ENCODE peak calls at places on chromosome 18, in five cellular contexts. Z, C, R, B and E are unnamed samples. For H3K4me1, the result is how much of the 10 kb centered on the place peaks cover.

GRCh38 chr18:1002653-1003178 is 98.0 kb downstream of the ADCYAP1 start:
- DNase-seq in Z (no peak), C (no peak), R (no peak), B (no peak), E (no peak)

GRCh38 chr18:25283769-25284168 is 68.2 kb downstream of the ZNF521 start:
- DNase-seq in Z (no peak), C (no peak), R (no peak), B (no peak), E (no peak)

GRCh38 chr18:60064271-60064670 is 164.5 kb downstream of the PMAIP1 start:
- DNase-seq in Z (no peak), C (no peak), R (no peak), B (no peak), E (no peak)

GRCh38 chr18:12520442-12520992 is 112.8 kb downstream of the PRELID3A start:
- DNase-seq in Z (no peak), C (peak), R (no peak), B (no peak), E (no peak)

GRCh38 chr18:31648966-31649429 is 35.4 kb downstream of the B4GALT6 start:
- DNase-seq in Z (peak), C (no peak), R (no peak), B (peak), E (no peak)

GRCh38 chr18:24270937-24271380 is 126.7 kb downstream of the OSBPL1A start:
- DNase-seq in Z (no peak), C (no peak), R (no peak), B (no peak), E (no peak)

GRCh38 chr18:23982154-23983071 is 32.1 kb upstream of the TTC39C start:
- DNase-seq in Z (no peak), C (peak), R (peak), B (no peak), E (no peak)

GRCh38 chr18:41767960-41768359 is 187.1 kb upstream of the PIK3C3 start:
- DNase-seq in Z (no peak), C (peak), R (no peak), B (no peak), E (no peak)

GRCh38 chr18:61556862-61557261 is 223.6 kb downstream of the CDH20 start:
- DNase-seq in Z (no peak), C (no peak), R (no peak), B (no peak), E (no peak)

GRCh38 chr18:55265130-55265675 is 305.9 kb upstream of the CCDC68 start:
- DNase-seq in Z (no peak), C (no peak), R (no peak), B (no peak), E (no peak)

GRCh38 chr18:13159579-13159978 is 59.0 kb upstream of the LDLRAD4 start:
- DNase-seq in Z (peak), C (peak), R (no peak), B (peak), E (no peak)

GRCh38 chr18:45590060-45590537 is 25.2 kb upstream of the SLC14A2 start:
- DNase-seq in Z (no peak), C (no peak), R (no peak), B (no peak), E (no peak)

GRCh38 chr18:36532394-36532793 is 234.9 kb downstream of the FHOD3 start:
- DNase-seq in Z (no peak), C (no peak), R (no peak), B (no peak), E (no peak)

GRCh38 chr18:11955299-11956029 is 25.8 kb upstream of the IMPA2 start:
- DNase-seq in Z (no peak), C (no peak), R (peak), B (no peak), E (no peak)

GRCh38 chr18:49745051-49746014 is 68.0 kb downstream of the ACAA2 start:
- DNase-seq in Z (no peak), C (no peak), R (no peak), B (no peak), E (no peak)

GRCh38 chr18:38933910-38934510 is 1368.4 kb upstream of the CELF4 start:
- DNase-seq in Z (no peak), C (no peak), R (no peak), B (no peak), E (no peak)

GRCh38 chr18:62838475-62839098 is 123.2 kb downstream of the PHLPP1 start:
- DNase-seq in Z (no peak), C (no peak), R (no peak), B (no peak), E (no peak)

GRCh38 chr18:73826098-73826497 is 321.5 kb downstream of the FBXO15 start:
- DNase-seq in Z (no peak), C (no peak), R (no peak), B (no peak), E (no peak)

GRCh38 chr18:74731097-74731496 is 133.4 kb downstream of the ZNF407 start:
- DNase-seq in Z (no peak), C (no peak), R (no peak), B (no peak), E (no peak)

GRCh38 chr18:61924550-61924949 is 31.7 kb upstream of the RNF152 start:
- DNase-seq in Z (no peak), C (no peak), R (no peak), B (no peak), E (no peak)

GRCh38 chr18:13608791-13609552 is 117.4 kb downstream of the FAM210A start:
- DNase-seq in Z (no peak), C (no peak), R (no peak), B (no peak), E (no peak)

GRCh38 chr18:46155652-46156051 is 51.5 kb downstream of the HAUS1 start:
- DNase-seq in Z (no peak), C (no peak), R (no peak), B (no peak), E (no peak)

GRCh38 chr18:62720048-62720447 is 4.7 kb downstream of the PHLPP1 start:
- DNase-seq in Z (no peak), C (no peak), R (no peak), B (no peak), E (no peak)

GRCh38 chr18:2040279-2040678 is 531.0 kb downstream of the METTL4 start:
- DNase-seq in Z (no peak), C (no peak), R (no peak), B (no peak), E (no peak)

GRCh38 chr18:78753240-78753639 is 226.4 kb upstream of the SALL3 start:
- DNase-seq in Z (no peak), C (no peak), R (no peak), B (no peak), E (peak)

GRCh38 chr18:10089881-10090280 is 176.1 kb downstream of the VAPA start:
- DNase-seq in Z (no peak), C (no peak), R (no peak), B (no peak), E (no peak)

GRCh38 chr18:56789004-56789888 is 138.1 kb downstream of the WDR7 start:
- DNase-seq in Z (peak), C (peak), R (no peak), B (peak), E (no peak)

GRCh38 chr18:41992698-41993097 is 37.7 kb downstream of the PIK3C3 start:
- DNase-seq in Z (no peak), C (no peak), R (no peak), B (no peak), E (no peak)

GRCh38 chr18:79985172-79985571 is 3.2 kb downstream of the TXNL4A start:
- DNase-seq in Z (no peak), C (no peak), R (no peak), B (no peak), E (no peak)

GRCh38 chr18:63161032-63161727 is 158.4 kb downstream of the BCL2 start:
- DNase-seq in Z (no peak), C (no peak), R (no peak), B (no peak), E (no peak)

GRCh38 chr18:46711444-46711863 is 45.4 kb downstream of the ST8SIA5 start:
- DNase-seq in Z (no peak), C (peak), R (no peak), B (no peak), E (no peak)

GRCh38 chr18:73254564-73254963 is 386.8 kb upstream of the NETO1 start:
- DNase-seq in Z (no peak), C (no peak), R (no peak), B (no peak), E (no peak)

GRCh38 chr18:64240301-64240700 is 91.4 kb upstream of the LINC00305 start:
- DNase-seq in Z (no peak), C (no peak), R (no peak), B (no peak), E (no peak)

GRCh38 chr18:49976810-49977209 is 163.5 kb upstream of the ACAA2 start:
- DNase-seq in Z (no peak), C (no peak), R (no peak), B (no peak), E (no peak)

DNA sequence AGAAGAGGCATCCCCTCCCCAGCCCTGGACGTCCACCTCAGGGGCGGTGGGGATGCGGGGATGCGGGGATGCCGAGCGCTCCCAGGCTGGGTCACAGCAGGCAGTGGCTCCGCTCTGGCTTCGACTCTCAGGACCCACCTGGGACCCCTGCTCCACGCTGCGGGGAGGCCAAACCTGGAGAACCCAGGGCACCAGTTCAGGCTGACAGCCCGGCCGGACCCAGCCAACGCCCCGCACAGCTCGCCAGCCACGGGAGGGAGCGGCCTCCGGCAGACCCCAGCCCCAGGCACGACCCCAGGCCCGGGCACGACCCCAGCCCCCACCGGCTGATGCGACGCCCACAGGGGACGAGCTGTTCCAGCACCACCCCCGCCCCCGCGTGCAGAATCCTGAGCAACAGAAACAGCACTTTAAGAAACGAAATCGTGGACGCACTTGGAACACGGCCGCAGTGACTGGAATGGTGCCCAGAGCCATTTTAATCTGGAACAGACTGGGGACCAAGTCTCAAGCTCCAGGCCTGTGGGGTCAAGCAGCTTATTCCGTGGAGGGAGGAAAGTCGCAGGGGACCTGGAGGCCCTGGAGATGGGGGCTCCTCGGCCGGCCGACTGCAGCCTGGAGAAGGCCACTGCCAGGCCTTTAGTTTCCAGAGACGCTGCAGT is 74.3 kb downstream of the MBP start:
- DNase-seq in Z (no peak), C (no peak), R (peak), B (no peak), E (no peak)
- H3K4me1 ChIP-seq in Z (half or more), C (under half), R (under half), B (under half), E (half or more)

GRCh38 chr18:58781627-58782194 is 83.0 kb upstream of the ZNF532 start:
- DNase-seq in Z (peak), C (peak), R (peak), B (peak), E (peak)

GRCh38 chr18:58780045-58780444 is 84.6 kb upstream of the ZNF532 start:
- DNase-seq in Z (no peak), C (no peak), R (no peak), B (peak), E (no peak)

GRCh38 chr18:58784601-58785137 is 80.0 kb upstream of the ZNF532 start:
- DNase-seq in Z (no peak), C (no peak), R (no peak), B (no peak), E (no peak)

GRCh38 chr18:58776084-58776483 is 88.6 kb upstream of the ZNF532 start:
- DNase-seq in Z (no peak), C (no peak), R (no peak), B (no peak), E (no peak)

DNA sequence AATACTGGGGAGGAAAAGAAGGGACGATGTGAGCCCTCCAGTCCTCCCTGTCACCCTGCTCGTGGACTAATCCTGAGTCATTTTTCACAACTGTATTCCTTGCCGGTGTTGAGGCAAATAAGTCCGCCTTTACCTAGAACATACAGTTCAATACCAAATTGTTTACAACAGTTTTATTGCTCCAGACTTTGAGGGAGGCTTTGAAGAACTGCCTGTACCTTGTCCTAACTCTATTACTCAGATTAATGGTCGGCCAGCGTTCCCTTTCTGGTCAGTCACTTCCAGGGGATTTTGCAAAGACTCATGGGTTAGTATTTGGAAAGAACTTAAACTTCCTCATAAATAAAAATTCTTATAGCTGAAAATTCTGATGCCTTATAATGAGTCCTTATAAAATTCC is 85.2 kb upstream of the ZNF532 start:
- DNase-seq in Z (no peak), C (no peak), R (no peak), B (no peak), E (no peak)
- TF ChIP-seq POLR2AphosphoS5 in Z (no peak), C (no peak), R (peak), B (no peak), E (no peak)

GRCh38 chr18:26804474-26804873 is 61.0 kb downstream of the AQP4 start:
- DNase-seq in Z (no peak), C (peak), R (no peak), B (no peak), E (peak)
- TF ChIP-seq CTCF in Z (peak), C (no peak), R (no peak), B (peak), E (peak)

GRCh38 chr18:37536646-37537045 is 29.0 kb downstream of the CELF4 start:
- DNase-seq in Z (no peak), C (no peak), R (no peak), B (no peak), E (no peak)

GRCh38 chr18:37534627-37535026 is 31.0 kb downstream of the CELF4 start:
- DNase-seq in Z (no peak), C (peak), R (no peak), B (no peak), E (no peak)

GRCh38 chr18:37533647-37534565 is 31.7 kb downstream of the CELF4 start:
- DNase-seq in Z (no peak), C (no peak), R (no peak), B (no peak), E (no peak)

GRCh38 chr18:37537868-37538525 is 27.6 kb downstream of the CELF4 start:
- DNase-seq in Z (peak), C (peak), R (peak), B (peak), E (peak)

GRCh38 chr18:37535968-37536367 is 29.6 kb downstream of the CELF4 start:
- DNase-seq in Z (no peak), C (no peak), R (no peak), B (no peak), E (no peak)
- H3K4me1 ChIP-seq in Z (under half), C (under half), R (under half), B (under half), E (under half)

DNA sequence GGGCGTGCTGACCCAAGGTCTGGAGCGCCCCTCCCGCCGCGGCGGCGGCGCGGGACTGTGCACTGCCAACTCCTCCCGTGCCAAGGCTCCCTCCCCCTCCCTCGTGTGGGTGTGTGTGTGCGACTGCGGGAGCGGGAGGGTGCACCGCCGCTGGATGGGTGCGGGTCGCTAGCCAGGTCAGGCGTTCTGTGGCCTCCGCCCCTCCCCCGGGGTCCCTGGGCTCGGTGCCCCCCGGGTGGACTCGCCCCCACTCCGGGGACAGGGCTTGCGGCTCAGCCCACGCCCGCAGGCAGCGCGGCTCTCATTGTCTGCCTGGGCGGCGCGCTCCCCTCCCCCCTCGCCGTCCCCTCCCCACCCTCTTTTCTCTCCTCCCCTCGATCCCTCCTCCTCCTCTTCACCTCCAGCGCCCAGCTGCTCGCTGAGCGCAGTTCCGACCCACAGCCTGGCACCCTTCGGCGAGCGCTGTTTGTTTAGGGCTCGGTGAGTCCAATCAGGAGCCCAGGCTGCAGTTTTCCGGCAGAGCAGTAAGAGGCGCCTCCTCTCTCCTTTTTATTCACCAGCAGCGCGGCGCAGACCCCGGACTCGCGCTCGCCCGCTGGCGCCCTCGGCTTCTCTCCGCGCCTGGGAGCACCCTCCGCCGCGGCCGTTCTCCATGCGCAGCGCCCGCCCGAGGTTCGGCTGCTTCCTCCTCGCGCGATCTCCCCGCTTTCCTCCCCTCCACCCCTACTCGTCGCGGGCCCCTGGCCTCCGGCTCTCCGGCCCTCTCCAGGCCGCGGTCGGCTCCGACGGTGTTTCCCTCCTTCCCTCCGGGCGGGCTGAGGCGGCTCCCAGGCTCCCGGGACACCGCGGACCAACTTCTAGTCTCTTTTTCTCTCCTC is at the start of gene GATA6:
- DNase-seq in Z (peak), C (peak), R (peak), B (peak), E (peak)
- TF ChIP-seq POLR2AphosphoS5 in Z (no peak), C (no peak), R (peak), B (peak), E (peak)

GRCh38 chr18:48538531-48539405 is at the start of gene CTIF:
- DNase-seq in Z (peak), C (peak), R (peak), B (peak), E (peak)
- TF ChIP-seq CTCF in Z (no peak), C (no peak), R (no peak), B (no peak), E (no peak)

GRCh38 chr18:3246636-3247242 is 862 bp upstream of the MYL12A start:
- DNase-seq in Z (no peak), C (no peak), R (peak), B (no peak), E (no peak)
- H3K4me1 ChIP-seq in Z (under half), C (under half), R (under half), B (under half), E (half or more)

GRCh38 chr18:21904856-21905255 is 164.3 kb downstream of the MIB1 start:
- DNase-seq in Z (no peak), C (peak), R (no peak), B (no peak), E (no peak)
- TF ChIP-seq POLR2AphosphoS5 in Z (no peak), C (no peak), R (no peak), B (no peak), E (no peak)